ENCODE peak calls at places on chromosomes 1 and 21, in four cellular contexts. V is body of pancreas, Q is Panc1, M is OCI-LY7. D is an unnamed sample.

GRCh38 chr1:64183985-64184440 is 19.4 kb upstream of the UBE2U start:
- DNase-seq in V (no peak), Q (peak; percentile 60), M (no peak), D (no peak)

GRCh38 chr1:78081980-78082860 is 36.5 kb downstream of the GIPC2 start:
- DNase-seq in V (no peak), Q (no peak), M (no peak), D (no peak)

GRCh38 chr1:109319114-109319513 is 12.3 kb upstream of the MYBPHL start:
- DNase-seq in V (no peak), Q (no peak), M (no peak), D (no peak)

GRCh38 chr1:168396940-168397680 is 116.4 kb downstream of the TBX19 start:
- DNase-seq in V (no peak), Q (no peak), M (no peak), D (no peak)

GRCh38 chr1:40315795-40316594 is 1.1 kb downstream of the COL9A2 start:
- DNase-seq in V (peak; percentile 27), Q (no peak), M (peak; percentile 24), D (peak; percentile 46)

GRCh38 chr21:29376556-29376955 is 77.8 kb downstream of the BACH1 start:
- DNase-seq in V (peak; percentile 45), Q (no peak), M (peak; percentile 69), D (peak; percentile 56)

GRCh38 chr1:153648000-153648643 is 10.4 kb upstream of the SNAPIN start:
- DNase-seq in V (no peak), Q (no peak), M (no peak), D (no peak)

GRCh38 chr1:22749919-22750670 is 39.5 kb downstream of the EPHB2 start:
- DNase-seq in V (peak; percentile 56), Q (peak; percentile 86), M (peak; percentile 5), D (no peak)

GRCh38 chr1:37477946-37478345 is 3.6 kb downstream of the ZC3H12A start:
- DNase-seq in V (peak; percentile 30), Q (no peak), M (no peak), D (peak; percentile 16)

GRCh38 chr1:245310605-245311531 is 156.1 kb downstream of the KIF26B start:
- DNase-seq in V (no peak), Q (no peak), M (peak; percentile 4), D (no peak)

GRCh38 chr1:2350911-2351655 is 40.3 kb downstream of the MORN1 start:
- DNase-seq in V (no peak), Q (no peak), M (no peak), D (no peak)

GRCh38 chr1:5389101-5389885 is 602.9 kb downstream of the NPHP4 start:
- DNase-seq in V (no peak), Q (no peak), M (no peak), D (peak; percentile 79)

GRCh38 chr1:31753623-31754349 is 10.4 kb downstream of the ADGRB2 start:
- DNase-seq in V (peak; percentile 79), Q (no peak), M (no peak), D (no peak)

GRCh38 chr1:161986328-161986727 is 37.3 kb downstream of the OLFML2B start:
- DNase-seq in V (no peak), Q (no peak), M (no peak), D (no peak)

GRCh38 chr1:231318015-231318355 is 19.7 kb downstream of the EXOC8 start:
- DNase-seq in V (no peak), Q (no peak), M (no peak), D (no peak)

GRCh38 chr1:244324176-244324883 is 127.4 kb downstream of the ADSS2 start:
- DNase-seq in V (no peak), Q (no peak), M (no peak), D (no peak)

GRCh38 chr1:116671835-116672234 is 4.3 kb upstream of the IGSF3 start:
- DNase-seq in V (no peak), Q (no peak), M (no peak), D (no peak)

GRCh38 chr1:165871311-165872067 is 44.1 kb downstream of the UCK2 start:
- DNase-seq in V (peak; percentile 27), Q (no peak), M (peak; percentile 84), D (peak; percentile 56)

GRCh38 chr1:50487725-50488124 is 64.5 kb upstream of the DMRTA2 start:
- DNase-seq in V (no peak), Q (no peak), M (no peak), D (no peak)

GRCh38 chr1:50491142-50491541 is 67.9 kb upstream of the DMRTA2 start:
- DNase-seq in V (no peak), Q (no peak), M (no peak), D (no peak)

GRCh38 chr1:50490640-50491039 is 67.4 kb upstream of the DMRTA2 start:
- DNase-seq in V (no peak), Q (no peak), M (no peak), D (no peak)

GRCh38 chr1:50488403-50488802 is 65.2 kb upstream of the DMRTA2 start:
- DNase-seq in V (no peak), Q (no peak), M (no peak), D (no peak)

GRCh38 chr1:50488876-50489275 is 65.6 kb upstream of the DMRTA2 start:
- DNase-seq in V (no peak), Q (no peak), M (no peak), D (no peak)
- H3K4me1 ChIP-seq in V (no peaks in the 10 kb centered on the region), Q (no peaks in the 10 kb centered on the region), M (no peaks in the 10 kb centered on the region), D (no peaks in the 10 kb centered on the region)

DNA sequence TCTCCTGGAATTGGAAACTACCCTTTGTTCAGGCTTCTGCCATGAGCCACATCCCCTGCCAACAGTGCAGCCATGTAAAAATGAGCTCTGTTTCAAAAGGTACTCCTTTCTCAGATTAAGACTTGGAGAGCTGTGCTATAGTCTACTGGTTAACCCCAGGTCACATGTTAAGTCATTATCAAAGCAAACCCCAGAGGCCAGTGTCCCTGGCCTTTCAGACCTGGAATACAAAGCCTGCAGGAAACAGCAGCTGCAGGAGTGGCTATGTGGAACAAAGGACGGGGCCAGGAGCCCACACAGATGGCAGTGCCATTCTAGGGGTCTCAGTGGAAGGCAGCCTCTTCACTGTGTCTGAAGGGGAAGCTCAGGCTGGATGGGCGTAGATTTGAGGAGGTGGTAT is 6.8 kb downstream of the ZNF496 start:
- DNase-seq in V (no peak), Q (no peak), M (no peak), D (no peak)
- H3K4me1 ChIP-seq in V (peaks cover 1% of the 10 kb centered on the region), Q (no peaks in the 10 kb centered on the region), M (peaks cover 11% of the 10 kb centered on the region), D (no peaks in the 10 kb centered on the region)

GRCh38 chr1:225766967-225767413 is 10.6 kb upstream of the SRP9 start:
- DNase-seq in V (peak; percentile 35), Q (no peak), M (peak; percentile 24), D (no peak)
- H3K4me1 ChIP-seq in V (peaks cover 51% of the 10 kb centered on the region), Q (peaks cover 29% of the 10 kb centered on the region), M (peaks cover 55% of the 10 kb centered on the region), D (no peaks in the 10 kb centered on the region)

GRCh38 chr1:19313961-19314882 is 2.1 kb downstream of the SLC66A1 start:
- DNase-seq in V (no peak), Q (no peak), M (peak; percentile 68), D (no peak)
- H3K4me1 ChIP-seq in V (peaks cover 47% of the 10 kb centered on the region), Q (peaks cover 18% of the 10 kb centered on the region), M (peaks cover 62% of the 10 kb centered on the region), D (peaks cover 26% of the 10 kb centered on the region)

GRCh38 chr1:27891196-27891889 is 19.0 kb downstream of the THEMIS2 start:
- DNase-seq in V (no peak), Q (no peak), M (peak; percentile 64), D (peak; percentile 32)
- H3K4me1 ChIP-seq in V (no peaks in the 10 kb centered on the region), Q (no peaks in the 10 kb centered on the region), M (peaks cover 68% of the 10 kb centered on the region), D (peaks cover 37% of the 10 kb centered on the region)

D was measured in CD4-positive, CD25-positive, alpha-beta regulatory T cell.